ENCODE peak calls at places on chromosomes 16 and 17, in eight cellular contexts. H is esophagus squamous epithelium, T is fibroblast of lung, O is IMR-90, J is HFFc6, K is A549, S is endothelial cell of umbilical vein, W is coronary artery. M is an unnamed sample.

GRCh38 chr17:4072487-4073157 is 70.2 kb downstream of the ZZEF1 start:
- DNase-seq in O (peak; percentile 89), H (no peak), W (no peak), K (no peak), S (peak; percentile 70), J (peak; percentile 58), T (peak; percentile 72), M (no peak)

GRCh38 chr16:51562896-51563295 is 411.8 kb upstream of the SALL1 start:
- DNase-seq in W (no peak), K (no peak), T (no peak), S (no peak), J (no peak), H (no peak), O (no peak), M (no peak)

GRCh38 chr17:42453544-42453943 is 5.1 kb upstream of the ATP6V0A1 start:
- DNase-seq in K (no peak), T (no peak), S (no peak), J (no peak), W (no peak), H (no peak), O (no peak), M (no peak)

GRCh38 chr17:79633154-79633553 is 22.3 kb upstream of the RBFOX3 start:
- DNase-seq in H (no peak), K (no peak), S (no peak), W (peak; percentile 70), O (no peak), T (no peak), J (no peak), M (no peak)

GRCh38 chr17:40437095-40437732 is 6.0 kb upstream of the IGFBP4 start:
- DNase-seq in S (no peak), T (no peak), W (no peak), K (no peak), O (peak; percentile 26), J (no peak), H (no peak), M (peak; percentile 61)

GRCh38 chr16:55494994-55495421 is 13.9 kb upstream of the LPCAT2 start:
- DNase-seq in S (peak; percentile 85), O (peak; percentile 96), J (peak; percentile 94), H (no peak), T (peak; percentile 95), K (no peak), W (no peak), M (peak; percentile 24)

GRCh38 chr17:15431201-15431600 is 36.2 kb downstream of the CDRT4 start:
- DNase-seq in J (peak; percentile 27), O (no peak), H (no peak), T (no peak), K (no peak), S (no peak), W (no peak), M (no peak)

GRCh38 chr17:74231846-74232713 is 18.7 kb downstream of the TTYH2 start:
- DNase-seq in K (no peak), H (no peak), T (no peak), O (no peak), J (no peak), S (no peak), W (no peak), M (no peak)

GRCh38 chr17:3808701-3809100 is 7.7 kb upstream of the ITGAE start:
- DNase-seq in W (no peak), S (no peak), H (no peak), O (no peak), K (no peak), T (peak; percentile 82), J (no peak), M (no peak)

GRCh38 chr16:75580-76501 is 2.2 kb upstream of the MPG start:
- DNase-seq in O (peak; percentile 86), J (peak; percentile 49), W (peak; percentile 92), K (no peak), H (no peak), T (peak; percentile 79), S (peak; percentile 41), M (no peak)

GRCh38 chr16:76535-77272 is 1.3 kb upstream of the MPG start:
- DNase-seq in H (no peak), O (peak; percentile 95), S (peak; percentile 75), J (peak; percentile 77), W (peak; percentile 95), T (peak; percentile 86), K (peak; percentile 48), M (peak; percentile 59)

GRCh38 chr16:74025-74424 is 1.6 kb upstream of the RHBDF1 start:
- DNase-seq in S (no peak), K (no peak), J (no peak), O (no peak), H (no peak), W (no peak), T (no peak), M (no peak)

GRCh38 chr16:72561-73537 is at the start of gene RHBDF1:
- DNase-seq in J (no peak), T (no peak), O (peak; percentile 47), W (no peak), S (peak; percentile 46), K (peak; percentile 53), H (no peak), M (peak; percentile 82)

DNA sequence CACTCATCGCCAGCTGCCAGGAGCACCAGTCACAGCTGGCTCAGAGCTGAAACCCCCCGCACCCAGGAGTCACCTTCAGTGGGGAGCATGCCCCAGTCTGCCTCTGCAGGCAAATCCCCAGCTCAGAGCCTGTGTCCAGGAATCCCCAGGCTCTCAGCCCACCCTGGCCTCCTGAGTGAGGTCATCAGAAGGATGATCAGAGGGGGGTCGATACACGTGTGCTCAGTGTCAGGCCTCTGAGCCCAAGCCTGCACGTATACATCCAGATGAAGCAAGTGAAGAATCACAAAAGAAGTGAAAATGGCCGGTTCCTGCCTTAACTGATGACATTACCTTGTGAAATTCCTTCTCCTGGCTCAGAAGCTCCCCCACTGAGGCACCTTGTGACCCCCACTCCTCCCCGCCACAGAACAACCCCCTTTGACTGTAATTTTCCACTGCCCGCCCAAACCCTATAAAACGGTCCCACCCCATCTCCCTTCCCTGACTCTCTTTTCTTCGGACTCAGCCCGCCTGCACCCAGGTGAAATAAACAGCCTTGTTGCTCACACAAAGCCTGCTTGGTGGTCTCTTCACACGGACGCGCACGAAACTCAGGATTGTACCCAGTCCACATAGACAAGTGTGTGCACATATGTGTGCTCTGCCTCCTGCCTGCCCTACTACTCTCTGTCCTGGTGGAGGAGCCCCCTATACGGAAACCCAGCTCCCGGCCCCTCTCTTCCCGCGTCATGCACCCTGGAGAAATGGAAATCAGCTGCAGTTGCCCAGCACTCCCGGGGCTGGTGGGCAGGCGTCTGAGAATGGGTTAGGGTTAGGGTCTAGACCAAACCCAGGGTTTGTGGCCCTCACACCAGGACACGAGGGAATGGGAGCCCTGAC is 2.2 kb upstream of the RHBDF1 start:
- DNase-seq in S (no peak), J (no peak), T (no peak), O (no peak), H (no peak), K (no peak), W (no peak), M (no peak)
- TF ChIP-seq CTCF in S (no peak), J (no peak), T (no peak), O (no peak), H (no peak), K (no peak), W (no peak), M (no peak)

DNA sequence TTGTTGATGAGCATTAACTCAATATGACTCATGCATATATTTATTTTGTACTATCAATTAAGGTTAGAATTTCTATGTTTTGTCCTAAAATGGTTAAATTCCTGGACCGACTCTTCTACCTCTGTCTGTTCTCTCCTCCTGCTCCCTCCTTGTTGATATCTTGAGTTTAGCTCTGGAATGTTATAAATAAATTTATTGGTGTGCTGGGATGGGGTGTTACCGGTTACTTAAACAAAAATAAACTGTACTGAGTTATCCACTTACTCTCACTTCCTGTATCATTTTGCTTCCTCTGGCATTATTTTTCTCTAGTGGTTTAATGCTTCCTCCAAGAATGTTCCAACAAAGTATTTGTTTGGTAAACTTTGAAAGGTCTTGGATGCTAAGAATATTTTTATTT is 120.1 kb downstream of the ABCA8 start:
- DNase-seq in K (no peak), J (no peak), H (no peak), T (no peak), S (peak; percentile 13), W (no peak), O (peak; percentile 47), M (no peak)
- TF ChIP-seq CTCF in K (no peak), J (no peak), H (no peak), T (no peak), S (no peak), W (no peak), O (no peak), M (no peak)

GRCh38 chr17:64296246-64296645 is 33.2 kb upstream of the TEX2 start:
- DNase-seq in O (peak; percentile 6), S (no peak), H (no peak), T (no peak), J (no peak), K (no peak), W (no peak), M (no peak)

GRCh38 chr17:64289652-64290051 is 26.6 kb upstream of the TEX2 start:
- DNase-seq in J (no peak), O (no peak), W (no peak), H (no peak), S (no peak), K (no peak), T (no peak), M (no peak)

GRCh38 chr17:64295146-64295545 is 32.1 kb upstream of the TEX2 start:
- DNase-seq in W (no peak), H (no peak), S (no peak), J (no peak), K (no peak), O (no peak), T (no peak), M (no peak)

GRCh38 chr17:64291268-64291851 is 28.3 kb upstream of the TEX2 start:
- DNase-seq in O (no peak), T (no peak), H (no peak), S (no peak), K (no peak), J (no peak), W (no peak), M (peak; percentile 28)
- TF ChIP-seq CTCF in O (peak; percentile 30), T (peak; percentile 43), H (no peak), S (no peak), K (peak; percentile 46), J (peak; percentile 75), W (no peak), M (no peak)

DNA sequence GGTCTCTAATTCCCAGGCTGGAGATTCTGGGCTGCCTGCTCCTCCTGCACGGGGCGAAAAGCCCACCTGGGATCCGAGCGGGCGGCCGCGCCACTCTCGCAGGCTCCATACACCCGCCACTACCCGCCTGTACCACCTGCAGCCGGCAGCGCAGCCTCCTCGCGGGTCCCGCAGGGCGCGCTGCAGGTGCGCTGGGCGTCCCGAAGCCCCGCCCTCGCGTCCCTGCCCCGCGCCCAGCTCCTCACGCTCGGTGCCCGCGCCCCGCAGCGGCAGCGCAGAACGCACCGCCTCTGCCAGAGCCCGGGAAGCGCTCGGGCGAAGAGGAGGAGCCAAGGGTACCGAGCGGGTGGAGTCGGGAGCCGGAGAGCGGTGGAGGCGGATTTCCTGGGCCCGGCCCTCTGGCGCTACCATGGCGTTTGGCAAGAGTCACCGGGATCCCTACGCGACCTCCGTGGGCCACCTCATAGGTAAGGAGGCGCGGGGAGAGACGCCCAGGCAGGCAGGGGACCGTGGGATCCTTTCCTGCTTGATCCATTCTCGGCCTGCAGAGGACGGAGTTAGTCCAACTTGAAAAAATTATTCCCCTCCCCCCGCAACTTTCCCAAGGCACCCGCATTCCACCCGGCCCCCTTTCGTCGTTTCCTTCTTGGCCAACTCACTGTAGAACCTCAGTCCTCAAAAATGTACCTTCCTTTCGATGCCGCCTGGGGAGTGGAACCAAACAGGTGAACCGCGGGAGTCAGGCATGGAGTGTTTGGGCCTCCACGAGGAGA is at the start of gene TOM1L1:
- DNase-seq in O (peak; percentile 46), S (no peak), W (peak; percentile 86), K (peak; percentile 89), J (peak; percentile 58), H (no peak), T (peak; percentile 67), M (peak; percentile 84)
- TF ChIP-seq CTCF in O (peak; percentile 5), S (no peak), W (no peak), K (no peak), J (peak; percentile 36), H (no peak), T (peak; percentile 3), M (no peak)

M was measured in Calu3.